ENCODE peak calls at places on chromosomes 3 and 15, in eight cellular contexts. One of them, this sample, is unnamed.

GRCh38 chr3:157573281-157573680 is 70.1 kb upstream of the VEPH1 start:
- DNase-seq in HCT116: no peak
- DNase-seq in endothelial cell of umbilical vein: no peak
- DNase-seq in choroid plexus epithelial cell: no peak
- DNase-seq in AG04449: peak
- DNase-seq in stomach: no peak
- DNase-seq in fibroblast of the aortic adventitia: peak
- DNase-seq in foreskin fibroblast: peak
- DNase-seq in this sample: peak

GRCh38 chr15:59327942-59328341 is 44.7 kb downstream of the MYO1E start:
- DNase-seq in stomach: no peak
- DNase-seq in AG04449: no peak
- DNase-seq in HCT116: no peak
- DNase-seq in fibroblast of the aortic adventitia: no peak
- DNase-seq in choroid plexus epithelial cell: no peak
- DNase-seq in endothelial cell of umbilical vein: no peak
- DNase-seq in foreskin fibroblast: no peak
- DNase-seq in this sample: no peak

GRCh38 chr3:51945031-51945840 is 3.1 kb downstream of the PARP3 start:
- DNase-seq in endothelial cell of umbilical vein: no peak
- DNase-seq in foreskin fibroblast: no peak
- DNase-seq in HCT116: no peak
- DNase-seq in stomach: no peak
- DNase-seq in AG04449: no peak
- DNase-seq in fibroblast of the aortic adventitia: no peak
- DNase-seq in choroid plexus epithelial cell: no peak
- DNase-seq in this sample: no peak

GRCh38 chr15:85407421-85408269 is 27.2 kb downstream of the AKAP13 start:
- DNase-seq in endothelial cell of umbilical vein: peak
- DNase-seq in HCT116: no peak
- DNase-seq in choroid plexus epithelial cell: peak
- DNase-seq in stomach: no peak
- DNase-seq in foreskin fibroblast: peak
- DNase-seq in fibroblast of the aortic adventitia: peak
- DNase-seq in AG04449: peak
- DNase-seq in this sample: peak

GRCh38 chr3:166367947-166368533 is 530.8 kb upstream of the BCHE start:
- DNase-seq in fibroblast of the aortic adventitia: no peak
- DNase-seq in AG04449: no peak
- DNase-seq in endothelial cell of umbilical vein: no peak
- DNase-seq in choroid plexus epithelial cell: no peak
- DNase-seq in HCT116: no peak
- DNase-seq in stomach: no peak
- DNase-seq in foreskin fibroblast: no peak
- DNase-seq in this sample: no peak

GRCh38 chr15:91992940-91993339 is 139.4 kb downstream of the SLCO3A1 start:
- DNase-seq in foreskin fibroblast: no peak
- DNase-seq in stomach: no peak
- DNase-seq in fibroblast of the aortic adventitia: peak
- DNase-seq in HCT116: no peak
- DNase-seq in endothelial cell of umbilical vein: no peak
- DNase-seq in AG04449: no peak
- DNase-seq in choroid plexus epithelial cell: no peak
- DNase-seq in this sample: no peak

GRCh38 chr3:40223856-40224255 is 85.7 kb upstream of the EIF1B start:
- DNase-seq in foreskin fibroblast: no peak
- DNase-seq in endothelial cell of umbilical vein: no peak
- DNase-seq in HCT116: no peak
- DNase-seq in AG04449: no peak
- DNase-seq in choroid plexus epithelial cell: no peak
- DNase-seq in stomach: no peak
- DNase-seq in fibroblast of the aortic adventitia: no peak
- DNase-seq in this sample: no peak

GRCh38 chr3:15486979-15487378 is 34.5 kb downstream of the COLQ start:
- DNase-seq in choroid plexus epithelial cell: no peak
- DNase-seq in endothelial cell of umbilical vein: no peak
- DNase-seq in HCT116: no peak
- DNase-seq in stomach: no peak
- DNase-seq in foreskin fibroblast: no peak
- DNase-seq in AG04449: no peak
- DNase-seq in fibroblast of the aortic adventitia: no peak
- DNase-seq in this sample: no peak

GRCh38 chr15:51758645-51759044 is 7.2 kb downstream of the TMOD2 start:
- DNase-seq in foreskin fibroblast: peak
- DNase-seq in endothelial cell of umbilical vein: no peak
- DNase-seq in fibroblast of the aortic adventitia: peak
- DNase-seq in AG04449: peak
- DNase-seq in stomach: peak
- DNase-seq in choroid plexus epithelial cell: peak
- DNase-seq in HCT116: no peak
- DNase-seq in this sample: peak

GRCh38 chr3:150370129-150370602 is 37.9 kb upstream of the TSC22D2 start:
- DNase-seq in choroid plexus epithelial cell: peak
- DNase-seq in HCT116: peak
- DNase-seq in endothelial cell of umbilical vein: peak
- DNase-seq in AG04449: peak
- DNase-seq in stomach: no peak
- DNase-seq in foreskin fibroblast: peak
- DNase-seq in fibroblast of the aortic adventitia: peak
- DNase-seq in this sample: peak
- TF ChIP-seq CTCF in choroid plexus epithelial cell: peak
- TF ChIP-seq CTCF in HCT116: peak
- TF ChIP-seq CTCF in endothelial cell of umbilical vein: no peak
- TF ChIP-seq CTCF in AG04449: peak
- TF ChIP-seq CTCF in stomach: no peak
- TF ChIP-seq CTCF in foreskin fibroblast: peak
- TF ChIP-seq CTCF in fibroblast of the aortic adventitia: peak
- TF ChIP-seq CTCF in this sample: peak

DNA sequence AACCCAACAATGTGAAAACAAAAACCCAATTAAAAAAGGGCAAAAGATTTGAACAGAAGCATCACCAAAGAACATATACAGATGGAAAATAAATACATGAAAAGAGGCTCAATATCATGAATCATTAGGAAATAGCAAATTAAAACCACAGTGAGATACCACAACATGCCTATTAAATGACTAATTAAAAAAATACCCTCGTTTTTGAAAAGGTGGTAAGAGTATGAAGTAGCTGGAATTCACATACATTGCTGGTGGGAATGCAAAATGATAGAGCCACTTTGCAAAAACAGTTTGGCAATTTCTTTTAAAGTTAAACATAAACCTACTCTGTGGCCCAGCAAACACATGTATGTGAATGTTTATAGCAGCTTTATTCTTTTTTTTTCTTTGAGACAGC is 75.8 kb downstream of the B3GNT5 start:
- DNase-seq in HCT116: no peak
- DNase-seq in foreskin fibroblast: peak
- DNase-seq in endothelial cell of umbilical vein: no peak
- DNase-seq in choroid plexus epithelial cell: peak
- DNase-seq in AG04449: no peak
- DNase-seq in fibroblast of the aortic adventitia: peak
- DNase-seq in stomach: no peak
- DNase-seq in this sample: peak
- H3K4me3 ChIP-seq in HCT116: no peak
- H3K4me3 ChIP-seq in foreskin fibroblast: no peak
- H3K4me3 ChIP-seq in endothelial cell of umbilical vein: no peak
- H3K4me3 ChIP-seq in choroid plexus epithelial cell: no peak
- H3K4me3 ChIP-seq in AG04449: no peak
- H3K4me3 ChIP-seq in fibroblast of the aortic adventitia: no peak
- H3K4me3 ChIP-seq in stomach: no peak
- H3K4me3 ChIP-seq in this sample: no peak

GRCh38 chr15:45572627-45573026 is 14.6 kb upstream of the BLOC1S6 start:
- DNase-seq in HCT116: no peak
- DNase-seq in fibroblast of the aortic adventitia: no peak
- DNase-seq in choroid plexus epithelial cell: no peak
- DNase-seq in stomach: no peak
- DNase-seq in foreskin fibroblast: no peak
- DNase-seq in AG04449: no peak
- DNase-seq in endothelial cell of umbilical vein: no peak
- DNase-seq in this sample: no peak

DNA sequence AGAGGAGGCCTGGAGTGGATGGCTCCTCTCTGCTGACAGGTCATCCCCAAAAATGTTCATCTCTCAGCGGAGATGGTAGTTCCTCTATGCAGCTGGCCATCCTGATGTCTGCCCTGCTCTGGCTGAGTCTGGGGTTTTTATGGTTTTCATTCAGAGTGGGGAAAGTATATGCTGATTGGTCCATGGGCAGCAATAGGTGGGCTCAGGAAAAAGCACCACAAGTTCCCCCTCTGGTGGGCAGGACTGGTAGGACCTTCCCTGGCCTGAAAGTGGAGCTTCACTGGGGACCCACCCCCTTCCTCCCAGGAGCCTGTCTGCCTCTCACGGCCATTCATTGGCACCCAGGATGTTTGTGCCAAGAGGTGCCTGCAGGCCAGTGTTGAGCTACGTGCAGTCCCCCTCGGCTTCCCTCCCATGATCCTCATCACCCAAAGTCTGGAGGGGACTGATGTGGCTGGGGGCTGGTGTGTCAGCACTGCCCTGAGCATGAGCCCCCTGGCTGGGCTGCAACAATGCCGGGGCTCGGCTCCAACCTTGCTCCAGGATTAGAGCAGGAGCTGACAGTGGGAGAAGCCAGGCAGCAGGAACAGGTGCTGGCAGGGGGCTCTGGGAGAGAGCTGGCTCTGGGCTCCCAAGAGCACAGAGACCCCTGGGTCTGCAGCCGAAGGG is 13.1 kb upstream of the BLOC1S6 start:
- DNase-seq in fibroblast of the aortic adventitia: peak
- DNase-seq in endothelial cell of umbilical vein: no peak
- DNase-seq in stomach: no peak
- DNase-seq in choroid plexus epithelial cell: peak
- DNase-seq in AG04449: no peak
- DNase-seq in foreskin fibroblast: no peak
- DNase-seq in HCT116: peak
- DNase-seq in this sample: peak
- TF ChIP-seq CTCF in fibroblast of the aortic adventitia: peak
- TF ChIP-seq CTCF in endothelial cell of umbilical vein: peak
- TF ChIP-seq CTCF in stomach: no peak
- TF ChIP-seq CTCF in choroid plexus epithelial cell: peak
- TF ChIP-seq CTCF in AG04449: peak
- TF ChIP-seq CTCF in foreskin fibroblast: peak
- TF ChIP-seq CTCF in HCT116: peak
- TF ChIP-seq CTCF in this sample: peak

DNA sequence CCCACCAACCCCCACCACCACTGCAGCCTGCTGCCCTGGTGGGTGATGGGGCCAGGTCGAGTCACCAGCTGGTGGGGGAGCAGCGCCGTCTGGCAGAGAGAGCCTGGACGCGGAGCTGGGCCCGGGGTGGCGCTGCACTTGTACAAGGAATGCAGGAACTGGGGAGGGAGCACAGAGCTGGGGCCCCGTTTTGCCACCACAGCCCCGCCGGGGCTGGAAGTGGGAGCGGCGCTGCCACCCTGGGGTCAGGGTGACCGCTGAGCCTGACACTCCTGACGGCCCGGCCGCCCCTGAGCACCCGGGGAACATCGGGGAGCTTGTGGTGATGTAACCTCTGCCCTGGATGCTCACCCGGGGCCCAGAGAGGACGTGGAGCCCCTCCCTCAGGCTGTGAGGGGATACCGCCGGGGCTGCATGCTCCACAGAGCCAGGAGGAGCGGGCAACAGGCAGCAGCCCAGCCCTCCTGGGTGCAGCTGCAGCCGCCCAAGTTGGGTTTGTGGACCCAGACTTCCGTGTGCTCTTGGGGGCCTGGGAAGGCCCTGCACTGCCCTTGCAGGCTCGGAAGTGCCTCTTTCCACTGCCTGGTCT is 32.6 kb upstream of the IREB2 start:
- DNase-seq in fibroblast of the aortic adventitia: no peak
- DNase-seq in stomach: no peak
- DNase-seq in AG04449: no peak
- DNase-seq in endothelial cell of umbilical vein: no peak
- DNase-seq in HCT116: no peak
- DNase-seq in foreskin fibroblast: no peak
- DNase-seq in choroid plexus epithelial cell: no peak
- DNase-seq in this sample: no peak
- H3K4me3 ChIP-seq in fibroblast of the aortic adventitia: no peak
- H3K4me3 ChIP-seq in stomach: no peak
- H3K4me3 ChIP-seq in AG04449: no peak
- H3K4me3 ChIP-seq in endothelial cell of umbilical vein: no peak
- H3K4me3 ChIP-seq in HCT116: no peak
- H3K4me3 ChIP-seq in foreskin fibroblast: no peak
- H3K4me3 ChIP-seq in choroid plexus epithelial cell: no peak
- H3K4me3 ChIP-seq in this sample: no peak

DNA sequence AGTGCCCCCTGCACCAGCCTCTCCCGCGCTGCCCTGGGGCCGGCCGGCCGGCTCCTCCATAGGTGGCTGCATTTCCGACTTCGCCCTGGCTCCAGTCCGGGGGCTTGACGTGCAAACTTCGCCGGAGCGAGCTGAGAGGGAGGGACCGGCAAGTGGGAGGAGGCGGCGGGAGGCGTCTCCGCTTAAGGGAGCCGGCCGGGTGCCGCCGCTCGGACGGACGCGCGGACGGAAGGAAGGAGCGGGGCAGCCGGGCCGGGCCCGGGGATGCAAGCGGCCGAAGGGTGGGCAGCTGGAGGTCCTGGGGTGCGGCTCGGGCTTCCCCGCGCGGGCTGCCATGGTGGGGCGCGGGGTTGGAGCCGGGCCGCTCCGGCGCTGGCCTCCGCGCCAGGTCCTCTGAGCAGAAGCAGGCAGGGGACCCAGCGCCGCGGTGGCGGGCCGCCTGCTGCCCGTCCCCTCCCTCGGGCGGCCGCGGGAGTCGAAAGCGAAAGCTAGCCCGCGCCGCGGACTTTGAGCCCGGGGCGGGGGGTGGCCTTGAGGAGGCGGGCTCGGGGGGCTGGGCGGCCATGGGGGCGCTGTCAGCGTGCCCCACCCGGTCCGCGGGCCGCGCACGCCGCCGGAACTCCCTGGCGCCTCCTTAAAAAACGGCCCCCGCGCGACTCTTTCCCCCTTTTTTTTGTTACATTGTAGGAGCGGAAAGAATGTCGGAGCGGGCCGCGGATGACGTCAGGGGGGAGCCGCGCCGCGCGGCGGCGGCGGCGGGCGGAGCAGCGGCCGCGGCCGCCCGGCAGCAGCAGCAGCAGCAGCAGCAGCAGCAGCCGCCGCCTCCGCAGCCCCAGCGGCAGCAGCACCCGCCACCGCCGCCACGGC is at the start of gene SCAANT1:
- DNase-seq in endothelial cell of umbilical vein: peak
- DNase-seq in AG04449: no peak
- DNase-seq in choroid plexus epithelial cell: peak
- DNase-seq in foreskin fibroblast: peak
- DNase-seq in fibroblast of the aortic adventitia: peak
- DNase-seq in stomach: peak
- DNase-seq in HCT116: peak
- DNase-seq in this sample: peak
- TF ChIP-seq CTCF in endothelial cell of umbilical vein: no peak
- TF ChIP-seq CTCF in AG04449: no peak
- TF ChIP-seq CTCF in choroid plexus epithelial cell: no peak
- TF ChIP-seq CTCF in foreskin fibroblast: no peak
- TF ChIP-seq CTCF in fibroblast of the aortic adventitia: no peak
- TF ChIP-seq CTCF in stomach: peak
- TF ChIP-seq CTCF in HCT116: no peak
- TF ChIP-seq CTCF in this sample: no peak

This sample was measured in cardiac fibroblast.